ENCODE peak calls at places on chromosomes 6 and 20, in six cellular contexts. N is heart left ventricle; Z is right cardiac atrium; X is omental fat pad; C is stimulated activated naive CD8-positive, alpha-beta T cell treated with anti-CD3 and anti-CD28 coated beads, Interleukin-15, amount 100 ng/mL, for 72 hours; H is pancreas. J is an unnamed sample.

GRCh38 chr20:4702562-4703280 is 19.0 kb upstream of the PRND start:
- ATAC-seq in N (peak), X (no peak), C (peak), H (no peak), Z (peak), J (no peak)

GRCh38 chr6:42068173-42068572 is 17.8 kb downstream of the TAF8 start:
- ATAC-seq in H (no peak), Z (peak), C (no peak), N (peak), X (no peak), J (no peak)

GRCh38 chr20:62523473-62524203 is 47.8 kb upstream of the GATA5 start:
- ATAC-seq in Z (no peak), X (no peak), H (no peak), N (no peak), C (peak), J (peak)

GRCh38 chr20:64261138-64261537 is 5.6 kb downstream of the PCMTD2 start:
- ATAC-seq in C (no peak), H (peak), X (peak), Z (peak), N (peak), J (no peak)

GRCh38 chr6:105116150-105116549 is 63.7 kb downstream of the POPDC3 start:
- ATAC-seq in C (no peak), H (no peak), X (no peak), N (no peak), Z (no peak), J (no peak)

GRCh38 chr20:3785240-3786125 is 1.1 kb downstream of the CENPB start:
- ATAC-seq in H (no peak), N (peak), X (peak), C (no peak), Z (peak), J (no peak)

GRCh38 chr6:112016335-112016734 is 37.6 kb upstream of the CCN6 start:
- ATAC-seq in Z (peak), C (peak), H (no peak), X (peak), N (peak), J (peak)

GRCh38 chr6:56288347-56288746 is 41.0 kb upstream of the COL21A1 start:
- ATAC-seq in Z (no peak), C (no peak), X (no peak), H (no peak), N (no peak), J (no peak)

GRCh38 chr6:79170915-79171314 is 63.6 kb downstream of the HMGN3 start:
- ATAC-seq in N (no peak), C (no peak), H (peak), X (no peak), Z (no peak), J (no peak)

GRCh38 chr20:51326241-51326819 is 216.2 kb downstream of the NFATC2 start:
- ATAC-seq in N (no peak), C (no peak), X (no peak), H (no peak), Z (no peak), J (no peak)

GRCh38 chr20:33790571-33790970 is 20.6 kb upstream of the CHMP4B start:
- ATAC-seq in Z (no peak), X (no peak), H (peak), N (no peak), C (no peak), J (no peak)

GRCh38 chr6:63743691-63744090 is 108.1 kb downstream of the PHF3 start:
- ATAC-seq in C (no peak), Z (no peak), N (no peak), H (no peak), X (no peak), J (no peak)

J was measured in stimulated activated memory B cell treated with anti-CD40 and anti-IgM and Interleukin-4, amounts not matched to agents 10 μg/mL and 1 μg/mL and 100 μg/mL, for 72 hours.